ENCODE peak calls at places on chromosomes 6 and 20, in seven cellular contexts. M, E, X, D, Q, L and H are unnamed samples.

GRCh38 chr6:156779206-156780116 is 2.3 kb downstream of the ARID1B start:
- DNase-seq in L (peak; percentile 54), M (peak; percentile 58), E (peak; percentile 74), Q (peak; percentile 56), X (peak; percentile 50), D (peak; percentile 68), H (peak; percentile 53)

GRCh38 chr6:42572523-42572922 is 8.7 kb downstream of the UBR2 start:
- DNase-seq in X (no peak), M (no peak), E (no peak), Q (peak; percentile 17), D (no peak), L (no peak), H (no peak)

GRCh38 chr6:99592900-99593299 is 13.7 kb upstream of the PRDM13 start:
- DNase-seq in Q (no peak), D (no peak), L (no peak), M (no peak), X (no peak), E (no peak), H (no peak)

GRCh38 chr6:167925011-167925410 is 72.5 kb upstream of the KIF25 start:
- DNase-seq in L (no peak), D (no peak), M (no peak), Q (no peak), E (no peak), X (no peak), H (no peak)

GRCh38 chr6:142323377-142323776 is 21.6 kb downstream of the ADGRG6 start:
- DNase-seq in Q (no peak), L (peak; percentile 32), D (no peak), E (no peak), X (no peak), M (no peak), H (peak; percentile 49)

GRCh38 chr6:33848498-33848897 is 44.7 kb upstream of the MLN start:
- DNase-seq in M (no peak), L (no peak), X (no peak), E (no peak), D (no peak), Q (no peak), H (no peak)

GRCh38 chr20:4135385-4136077 is 120.2 kb upstream of the RNF24 start:
- DNase-seq in Q (no peak), D (no peak), M (peak; percentile 64), L (peak; percentile 54), X (no peak), E (no peak), H (peak; percentile 87)

GRCh38 chr6:16965679-16966078 is 136.2 kb upstream of the STMND1 start:
- DNase-seq in Q (no peak), L (no peak), E (no peak), D (no peak), X (no peak), M (no peak), H (no peak)

GRCh38 chr6:105587349-105588115 is 184.7 kb upstream of the PREP start:
- DNase-seq in D (no peak), M (no peak), X (no peak), Q (peak; percentile 91), L (no peak), E (no peak), H (no peak)

GRCh38 chr20:44137210-44137781 is 49.7 kb downstream of the JPH2 start:
- DNase-seq in Q (no peak), M (no peak), L (no peak), X (peak; percentile 60), E (peak; percentile 65), D (no peak), H (peak; percentile 98)

GRCh38 chr6:19210849-19211590 is 626.1 kb upstream of the ID4 start:
- DNase-seq in Q (peak; percentile 44), E (no peak), L (no peak), D (no peak), X (peak; percentile 90), M (no peak), H (peak; percentile 44)

GRCh38 chr6:43953794-43954310 is 173.4 kb downstream of the MRPL14 start:
- DNase-seq in M (no peak), D (no peak), X (peak; percentile 73), L (no peak), E (peak; percentile 54), Q (peak; percentile 12), H (peak; percentile 50)

GRCh38 chr6:36563237-36563927 is 16.1 kb upstream of the STK38 start:
- DNase-seq in D (no peak), E (no peak), Q (no peak), X (no peak), L (no peak), M (no peak), H (no peak)

GRCh38 chr20:57272883-57273282 is 6.4 kb upstream of the BMP7 start:
- DNase-seq in L (no peak), D (no peak), Q (no peak), X (no peak), E (no peak), M (no peak), H (peak; percentile 66)
- H3K4me1 ChIP-seq in L (no peaks in the 10 kb centered on the region), D (no peaks in the 10 kb centered on the region), Q (no peaks in the 10 kb centered on the region), X (peaks cover 30% of the 10 kb centered on the region), E (no peaks in the 10 kb centered on the region), M (no peaks in the 10 kb centered on the region), H (peaks cover 35% of the 10 kb centered on the region)

GRCh38 chr6:153085239-153085638 is 45.8 kb downstream of the RGS17 start:
- DNase-seq in E (no peak), M (no peak), D (no peak), L (peak; percentile 35), X (no peak), Q (no peak), H (no peak)

GRCh38 chr6:153084393-153084792 is 46.7 kb downstream of the RGS17 start:
- DNase-seq in L (no peak), D (no peak), X (no peak), M (no peak), Q (no peak), E (no peak), H (no peak)

GRCh38 chr6:153088796-153089195 is 42.3 kb downstream of the RGS17 start:
- DNase-seq in D (no peak), M (no peak), X (no peak), E (no peak), L (no peak), Q (no peak), H (no peak)

GRCh38 chr6:153087436-153087835 is 43.6 kb downstream of the RGS17 start:
- DNase-seq in D (no peak), E (no peak), Q (no peak), M (no peak), X (no peak), L (no peak), H (no peak)

DNA sequence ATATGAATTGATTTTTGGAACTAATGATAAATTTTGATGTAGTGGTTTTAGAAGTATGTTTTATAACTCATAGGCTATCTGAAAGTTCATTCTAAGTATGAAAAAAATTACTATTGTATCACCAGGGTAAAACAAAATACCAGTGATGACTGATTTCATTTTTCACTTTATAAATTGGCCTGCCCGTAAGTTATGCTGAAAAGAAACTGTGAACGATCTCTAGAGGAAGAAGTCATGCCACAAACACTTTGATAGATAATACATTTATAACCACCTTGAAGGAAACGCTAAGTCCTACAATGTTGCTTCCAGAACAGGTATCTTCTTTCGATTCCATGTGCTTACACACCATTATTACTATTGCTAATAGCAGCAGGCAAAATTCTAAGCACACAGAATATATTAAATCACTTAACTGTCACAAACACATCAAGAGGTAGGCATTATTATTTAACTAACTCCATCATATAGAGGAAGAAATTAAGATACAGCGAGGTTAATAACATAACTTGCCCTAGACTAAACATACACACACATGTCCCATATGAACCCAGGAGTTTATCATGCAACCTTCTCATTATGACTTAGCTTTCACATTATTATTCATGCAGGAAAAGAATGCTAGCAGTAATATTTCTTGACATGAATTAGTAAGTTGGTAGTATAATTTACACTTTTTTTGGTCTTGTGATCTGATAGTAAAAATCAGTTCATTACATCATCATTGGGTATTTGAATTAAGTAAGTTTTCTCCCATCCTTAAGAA is 44.7 kb downstream of the RGS17 start:
- DNase-seq in X (no peak), Q (no peak), M (no peak), D (no peak), L (no peak), E (no peak), H (no peak)
- H3K4me3 ChIP-seq in X (no peak overlapping the region), Q (no peak overlapping the region), M (no peak overlapping the region), D (no peak overlapping the region), L (no peak overlapping the region), E (no peak overlapping the region), H (no peak overlapping the region)

GRCh38 chr20:36201198-36201597 is 35.1 kb upstream of the AAR2 start:
- DNase-seq in Q (no peak), M (no peak), D (no peak), X (no peak), E (no peak), L (no peak), H (no peak)

GRCh38 chr20:36205026-36205425 is 31.3 kb upstream of the AAR2 start:
- DNase-seq in E (no peak), D (no peak), X (no peak), L (no peak), M (no peak), Q (no peak), H (no peak)

GRCh38 chr20:36203861-36204260 is 32.4 kb upstream of the AAR2 start:
- DNase-seq in M (no peak), D (no peak), X (no peak), L (no peak), E (no peak), Q (no peak), H (no peak)

GRCh38 chr20:36206068-36206467 is 30.2 kb upstream of the AAR2 start:
- DNase-seq in E (no peak), X (no peak), Q (no peak), M (no peak), L (no peak), D (no peak), H (no peak)

DNA sequence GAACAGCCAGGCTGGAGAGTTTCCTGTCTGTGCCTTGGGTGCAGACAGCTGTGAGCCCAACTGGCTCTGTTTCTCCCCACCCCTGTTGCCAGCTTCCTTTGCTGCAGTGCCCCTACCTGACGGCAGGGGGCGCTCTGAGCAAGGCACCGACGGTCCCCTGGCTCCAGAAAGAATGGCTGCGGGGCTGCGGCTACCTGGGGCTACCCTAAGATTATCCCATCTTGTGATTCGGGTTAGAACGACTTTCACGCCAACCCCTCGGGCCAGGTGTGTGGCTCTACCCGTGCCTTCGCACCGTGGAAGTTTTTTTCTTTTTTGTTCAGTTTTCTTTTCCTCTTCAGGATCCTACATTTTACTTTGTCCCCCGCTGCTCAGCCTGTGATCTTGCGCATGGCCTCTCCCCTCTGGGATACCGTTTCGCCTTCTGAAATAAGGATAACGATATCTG is 33.4 kb upstream of the AAR2 start:
- DNase-seq in E (peak; percentile 84), L (peak; percentile 70), D (peak; percentile 79), Q (peak; percentile 79), M (peak; percentile 74), X (peak; percentile 88), H (peak; percentile 91)
- H3K4me1 ChIP-seq in E (no peaks in the 10 kb centered on the region), L (no peaks in the 10 kb centered on the region), D (no peaks in the 10 kb centered on the region), Q (peaks cover 2% of the 10 kb centered on the region), M (no peaks in the 10 kb centered on the region), X (no peaks in the 10 kb centered on the region), H (no peaks in the 10 kb centered on the region)

DNA sequence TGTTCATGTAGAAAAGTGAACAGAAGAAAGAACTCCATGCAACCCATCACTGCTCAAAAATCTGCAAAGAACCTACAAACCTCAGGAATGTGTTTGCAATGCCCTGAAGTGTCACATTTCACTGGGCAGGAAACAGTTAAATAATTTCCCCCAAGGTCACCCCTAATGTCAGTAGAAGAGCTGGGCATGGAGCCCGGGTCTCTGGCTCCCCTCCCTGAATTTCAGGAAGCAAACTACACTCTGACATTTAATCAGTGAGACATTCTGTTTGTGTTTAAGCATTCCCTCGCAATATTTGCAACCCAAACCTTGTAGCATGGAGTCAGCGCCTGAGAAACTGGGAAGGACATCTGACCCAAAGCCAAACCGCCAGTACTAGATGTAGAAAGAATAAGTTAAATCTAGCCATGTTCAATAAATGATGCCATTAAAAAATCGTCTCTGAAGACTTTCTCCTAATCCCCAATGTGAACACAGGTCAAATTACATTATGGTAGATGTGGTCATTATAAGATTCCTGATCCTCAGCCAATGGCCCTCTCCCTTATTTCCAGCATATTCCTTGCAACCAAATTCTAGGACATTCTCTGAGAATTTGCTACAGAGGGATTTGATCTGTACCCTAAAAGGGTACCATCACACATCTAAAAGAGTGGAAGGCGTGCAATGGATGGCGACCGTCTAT is 91.2 kb upstream of the ADTRP start:
- DNase-seq in E (peak; percentile 86), X (peak; percentile 10), M (peak; percentile 77), L (no peak), D (no peak), Q (no peak), H (no peak)
- H3K4me3 ChIP-seq in E (no peak overlapping the region), X (no peak overlapping the region), M (no peak overlapping the region), L (no peak overlapping the region), D (no peak overlapping the region), Q (no peak overlapping the region), H (no peak overlapping the region)